ENCODE peak calls at places on chromosomes 5 and 9, in five cellular contexts. X, H, O, S and B are unnamed samples.

GRCh38 chr9:130073373-130073772 is 19.7 kb downstream of the GPR107 start:
- DNase-seq in X (no peak), H (peak; percentile 12), O (no peak), S (peak; percentile 84), B (no peak)

GRCh38 chr5:143433680-143434079 is 30.2 kb upstream of the NR3C1 start:
- DNase-seq in X (no peak), H (no peak), O (no peak), S (no peak), B (no peak)

GRCh38 chr9:114709636-114710035 is 27.6 kb upstream of the TEX48 start:
- DNase-seq in X (no peak), H (no peak), O (no peak), S (no peak), B (no peak)

GRCh38 chr5:141431286-141431685 is 979 bp downstream of the PCDHGA12 start:
- DNase-seq in X (no peak), H (no peak), O (no peak), S (peak; percentile 67), B (no peak)

GRCh38 chr5:95615164-95615467 is 4.8 kb upstream of the GPR150 start:
- DNase-seq in X (no peak), H (no peak), O (no peak), S (no peak), B (no peak)

GRCh38 chr9:93675336-93676150 is 99.2 kb downstream of the PHF2 start:
- DNase-seq in X (no peak), H (no peak), O (peak; percentile 59), S (no peak), B (no peak)

GRCh38 chr9:89889865-89890264 is 285.1 kb downstream of the GADD45G start:
- DNase-seq in X (no peak), H (no peak), O (no peak), S (no peak), B (no peak)

GRCh38 chr5:77972545-77973252 is 196.6 kb upstream of the TBCA start:
- DNase-seq in X (no peak), H (peak; percentile 75), O (no peak), S (no peak), B (peak; percentile 55)

GRCh38 chr5:141430332-141431113 is at the start of gene PCDHGA12:
- DNase-seq in X (no peak), H (no peak), O (no peak), S (peak; percentile 97), B (no peak)